ENCODE peak calls at places on chromosomes 13 and 19, in seven cellular contexts. E is NCI-H748 treated with DMSO at 0.1 percent for 48 hours; W is stimulated activated CD4-positive, alpha-beta T cell treated with anti-CD3 and anti-CD28 coated beads, Interleukin-4, amount 100 ng/mL, for 48 hours; G is activated naive CD8-positive, alpha-beta T cell treated with anti-CD3 and anti-CD28 coated beads for 36 hours; N is dorsolateral prefrontal cortex; R is DMS 273 treated with DMSO at 0.1 percent for 48 hours; F is fibroblast of pulmonary artery. J is an unnamed sample.
A peak's percentile ranks its signal among the peaks of the same experiment; 100 is the strongest.

GRCh38 chr13:74299688-74300087 is 165.5 kb upstream of the KLF12 start:
- DNase-seq in W (no peak), E (no peak), G (no peak), R (no peak), F (no peak), N (no peak), J (no peak)

GRCh38 chr19:19615086-19615485 is 3.4 kb downstream of the PBX4 start:
- DNase-seq in N (no peak), G (peak; percentile 46), F (no peak), E (no peak), R (no peak), W (no peak), J (no peak)

GRCh38 chr13:33261426-33262068 is 24.0 kb downstream of the STARD13 start:
- DNase-seq in E (no peak), N (no peak), G (no peak), W (no peak), F (no peak), R (no peak), J (no peak)

GRCh38 chr13:110392510-110393233 is 85.6 kb downstream of the COL4A2 start:
- DNase-seq in R (no peak), G (no peak), F (peak; percentile 96), N (no peak), E (no peak), W (no peak), J (no peak)

GRCh38 chr13:45224181-45224580 is 23.3 kb upstream of the KCTD4 start:
- DNase-seq in N (no peak), F (no peak), R (no peak), G (no peak), E (no peak), W (no peak), J (no peak)

GRCh38 chr13:33610471-33611015 is 207.4 kb upstream of the RFC3 start:
- DNase-seq in N (peak; percentile 78), W (peak; percentile 40), R (peak; percentile 76), G (peak; percentile 34), F (peak; percentile 13), E (no peak), J (no peak)

GRCh38 chr19:12801466-12802266 is at the start of the genes PRDX2 and THSD8:
- DNase-seq in E (peak; percentile 35), W (peak; percentile 79), N (peak; percentile 90), F (peak; percentile 80), R (peak; percentile 27), G (peak; percentile 81), J (no peak)

GRCh38 chr13:95456837-95457236 is 95.7 kb upstream of the CLDN10 start:
- DNase-seq in E (no peak), W (no peak), N (no peak), R (no peak), F (no peak), G (no peak), J (no peak)

GRCh38 chr13:114149774-114150740 is 17.6 kb upstream of the RASA3 start:
- DNase-seq in G (no peak), F (no peak), E (peak; percentile 95), W (no peak), N (no peak), R (no peak), J (no peak)